ENCODE peak calls at places on chromosomes 11 and 22, in nine cellular contexts. One of them, this sample, is unnamed.

GRCh38 chr11:132408877-132409276 is 1038.5 kb downstream of the NTM start:
- DNase-seq in LNCaP clone FGC: no peak
- DNase-seq in heart right ventricle: no peak
- DNase-seq in glutamatergic neuron: no peak
- DNase-seq in GM12864: peak
- DNase-seq in coronary artery: no peak
- DNase-seq in HepG2: no peak
- DNase-seq in A549: no peak
- DNase-seq in AG09319: no peak
- DNase-seq in this sample: no peak

GRCh38 chr11:126647735-126648134 is 292.2 kb downstream of the ST3GAL4 start:
- DNase-seq in coronary artery: no peak
- DNase-seq in A549: peak
- DNase-seq in LNCaP clone FGC: no peak
- DNase-seq in GM12864: no peak
- DNase-seq in HepG2: no peak
- DNase-seq in AG09319: peak
- DNase-seq in heart right ventricle: no peak
- DNase-seq in glutamatergic neuron: no peak
- DNase-seq in this sample: peak

GRCh38 chr22:38258895-38259294 is 13.9 kb downstream of the TMEM184B start:
- DNase-seq in GM12864: no peak
- DNase-seq in A549: no peak
- DNase-seq in AG09319: no peak
- DNase-seq in LNCaP clone FGC: no peak
- DNase-seq in heart right ventricle: peak
- DNase-seq in coronary artery: peak
- DNase-seq in HepG2: no peak
- DNase-seq in glutamatergic neuron: no peak
- DNase-seq in this sample: no peak

GRCh38 chr11:27081056-27081455 is 40.4 kb downstream of the BBOX1 start:
- DNase-seq in A549: no peak
- DNase-seq in heart right ventricle: no peak
- DNase-seq in AG09319: no peak
- DNase-seq in glutamatergic neuron: no peak
- DNase-seq in HepG2: no peak
- DNase-seq in coronary artery: no peak
- DNase-seq in LNCaP clone FGC: no peak
- DNase-seq in GM12864: no peak
- DNase-seq in this sample: no peak

GRCh38 chr22:27881404-27881803 is 37.7 kb downstream of the PITPNB start:
- DNase-seq in HepG2: no peak
- DNase-seq in glutamatergic neuron: no peak
- DNase-seq in AG09319: no peak
- DNase-seq in LNCaP clone FGC: no peak
- DNase-seq in heart right ventricle: no peak
- DNase-seq in GM12864: no peak
- DNase-seq in coronary artery: no peak
- DNase-seq in A549: no peak
- DNase-seq in this sample: no peak

GRCh38 chr11:111353776-111354600 is 25.1 kb downstream of the POU2AF1 start:
- DNase-seq in coronary artery: no peak
- DNase-seq in GM12864: no peak
- DNase-seq in heart right ventricle: no peak
- DNase-seq in LNCaP clone FGC: no peak
- DNase-seq in AG09319: no peak
- DNase-seq in glutamatergic neuron: no peak
- DNase-seq in HepG2: no peak
- DNase-seq in A549: no peak
- DNase-seq in this sample: no peak

GRCh38 chr11:97461934-97462333 is 1072.1 kb downstream of the JRKL start:
- DNase-seq in glutamatergic neuron: no peak
- DNase-seq in heart right ventricle: no peak
- DNase-seq in GM12864: no peak
- DNase-seq in A549: no peak
- DNase-seq in AG09319: no peak
- DNase-seq in LNCaP clone FGC: peak
- DNase-seq in coronary artery: no peak
- DNase-seq in HepG2: no peak
- DNase-seq in this sample: no peak

GRCh38 chr11:820655-821512 is 2.2 kb downstream of the PNPLA2 start:
- DNase-seq in A549: peak
- DNase-seq in coronary artery: peak
- DNase-seq in LNCaP clone FGC: no peak
- DNase-seq in GM12864: no peak
- DNase-seq in heart right ventricle: peak
- DNase-seq in AG09319: no peak
- DNase-seq in HepG2: peak
- DNase-seq in glutamatergic neuron: peak
- DNase-seq in this sample: no peak

GRCh38 chr11:62195945-62196344 is 5.9 kb downstream of the SCGB1D1 start:
- DNase-seq in AG09319: no peak
- DNase-seq in coronary artery: no peak
- DNase-seq in glutamatergic neuron: no peak
- DNase-seq in A549: no peak
- DNase-seq in LNCaP clone FGC: no peak
- DNase-seq in GM12864: no peak
- DNase-seq in HepG2: no peak
- DNase-seq in heart right ventricle: no peak
- DNase-seq in this sample: no peak

GRCh38 chr11:44698228-44698923 is 28.4 kb upstream of the TSPAN18 start:
- DNase-seq in coronary artery: no peak
- DNase-seq in A549: no peak
- DNase-seq in heart right ventricle: peak
- DNase-seq in GM12864: no peak
- DNase-seq in AG09319: no peak
- DNase-seq in LNCaP clone FGC: no peak
- DNase-seq in glutamatergic neuron: no peak
- DNase-seq in HepG2: no peak
- DNase-seq in this sample: no peak

GRCh38 chr11:128593281-128593680 is 5.9 kb upstream of the ETS1 start:
- DNase-seq in LNCaP clone FGC: no peak
- DNase-seq in AG09319: no peak
- DNase-seq in GM12864: no peak
- DNase-seq in glutamatergic neuron: no peak
- DNase-seq in A549: no peak
- DNase-seq in coronary artery: no peak
- DNase-seq in heart right ventricle: no peak
- DNase-seq in HepG2: no peak
- DNase-seq in this sample: no peak

GRCh38 chr11:17596711-17597110 is 49.7 kb downstream of the OTOG start:
- DNase-seq in heart right ventricle: no peak
- DNase-seq in glutamatergic neuron: no peak
- DNase-seq in LNCaP clone FGC: no peak
- DNase-seq in AG09319: no peak
- DNase-seq in GM12864: no peak
- DNase-seq in A549: no peak
- DNase-seq in coronary artery: no peak
- DNase-seq in HepG2: no peak
- DNase-seq in this sample: no peak

GRCh38 chr11:113689711-113690618 is 16.1 kb downstream of the TMPRSS5 start:
- DNase-seq in coronary artery: no peak
- DNase-seq in heart right ventricle: no peak
- DNase-seq in LNCaP clone FGC: no peak
- DNase-seq in GM12864: no peak
- DNase-seq in HepG2: no peak
- DNase-seq in glutamatergic neuron: no peak
- DNase-seq in AG09319: no peak
- DNase-seq in A549: no peak
- DNase-seq in this sample: no peak

GRCh38 chr11:113694390-113694789 is 11.7 kb downstream of the TMPRSS5 start:
- DNase-seq in coronary artery: no peak
- DNase-seq in AG09319: no peak
- DNase-seq in heart right ventricle: no peak
- DNase-seq in LNCaP clone FGC: no peak
- DNase-seq in HepG2: no peak
- DNase-seq in glutamatergic neuron: no peak
- DNase-seq in A549: no peak
- DNase-seq in GM12864: no peak
- DNase-seq in this sample: no peak

GRCh38 chr11:113693030-113693429 is 13.1 kb downstream of the TMPRSS5 start:
- DNase-seq in GM12864: no peak
- DNase-seq in glutamatergic neuron: no peak
- DNase-seq in AG09319: no peak
- DNase-seq in coronary artery: no peak
- DNase-seq in heart right ventricle: no peak
- DNase-seq in LNCaP clone FGC: no peak
- DNase-seq in A549: no peak
- DNase-seq in HepG2: no peak
- DNase-seq in this sample: no peak

GRCh38 chr11:113695207-113695606 is 10.9 kb downstream of the TMPRSS5 start:
- DNase-seq in glutamatergic neuron: no peak
- DNase-seq in A549: no peak
- DNase-seq in HepG2: no peak
- DNase-seq in AG09319: no peak
- DNase-seq in GM12864: no peak
- DNase-seq in coronary artery: no peak
- DNase-seq in heart right ventricle: no peak
- DNase-seq in LNCaP clone FGC: no peak
- DNase-seq in this sample: no peak

GRCh38 chr11:113690619-113691569 is 15.2 kb downstream of the TMPRSS5 start:
- DNase-seq in A549: peak
- DNase-seq in glutamatergic neuron: no peak
- DNase-seq in GM12864: no peak
- DNase-seq in LNCaP clone FGC: no peak
- DNase-seq in heart right ventricle: no peak
- DNase-seq in coronary artery: no peak
- DNase-seq in AG09319: no peak
- DNase-seq in HepG2: peak
- DNase-seq in this sample: peak
- TF ChIP-seq CTCF in A549: peak
- TF ChIP-seq CTCF in glutamatergic neuron: peak
- TF ChIP-seq CTCF in GM12864: peak
- TF ChIP-seq CTCF in LNCaP clone FGC: peak
- TF ChIP-seq CTCF in heart right ventricle: no peak
- TF ChIP-seq CTCF in coronary artery: no peak
- TF ChIP-seq CTCF in AG09319: peak
- TF ChIP-seq CTCF in HepG2: peak
- TF ChIP-seq CTCF in this sample: peak

GRCh38 chr11:35373284-35373933 is 45.9 kb downstream of the SLC1A2 start:
- DNase-seq in GM12864: no peak
- DNase-seq in HepG2: peak
- DNase-seq in glutamatergic neuron: no peak
- DNase-seq in heart right ventricle: no peak
- DNase-seq in AG09319: no peak
- DNase-seq in LNCaP clone FGC: no peak
- DNase-seq in coronary artery: no peak
- DNase-seq in A549: peak
- DNase-seq in this sample: no peak
- TF ChIP-seq CTCF in GM12864: no peak
- TF ChIP-seq CTCF in HepG2: peak
- TF ChIP-seq CTCF in glutamatergic neuron: no peak
- TF ChIP-seq CTCF in heart right ventricle: no peak
- TF ChIP-seq CTCF in AG09319: no peak
- TF ChIP-seq CTCF in LNCaP clone FGC: no peak
- TF ChIP-seq CTCF in coronary artery: no peak
- TF ChIP-seq CTCF in A549: peak
- TF ChIP-seq CTCF in this sample: no peak

DNA sequence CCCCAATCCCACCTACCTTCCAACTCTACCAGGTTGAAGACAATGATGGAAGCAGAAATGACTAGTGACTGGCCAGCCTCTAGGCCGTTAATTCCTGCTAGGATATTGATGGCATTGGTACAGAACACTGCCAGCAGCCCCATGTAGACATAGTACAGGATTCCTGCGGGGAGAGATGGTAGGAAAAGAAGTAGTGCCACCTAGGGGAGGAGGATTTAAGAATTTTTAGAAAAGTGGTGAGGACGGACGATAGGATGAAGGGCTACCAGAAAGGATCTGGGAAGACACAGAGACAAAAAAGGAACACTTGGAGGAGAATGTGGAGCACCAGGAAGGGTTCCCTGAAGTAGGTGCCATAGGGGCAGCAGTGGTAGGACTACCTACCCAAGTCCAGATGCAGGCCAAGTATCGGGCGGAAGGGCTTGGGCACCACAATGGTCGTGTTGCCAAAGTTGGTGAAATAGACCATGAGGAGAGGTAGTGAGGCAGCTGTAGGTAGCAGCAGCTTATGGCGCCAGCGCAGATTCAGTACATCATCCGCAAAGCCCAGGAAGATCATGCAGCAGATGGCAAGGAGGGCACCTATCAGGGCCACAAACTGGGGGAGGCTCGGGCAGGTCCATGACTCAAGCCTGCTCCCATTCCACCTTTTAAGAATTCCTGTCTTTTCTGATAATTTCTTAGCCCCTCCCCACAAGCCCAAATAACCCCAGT is 1.2 kb downstream of the DPAGT1 start:
- DNase-seq in coronary artery: no peak
- DNase-seq in HepG2: peak
- DNase-seq in glutamatergic neuron: no peak
- DNase-seq in A549: peak
- DNase-seq in GM12864: no peak
- DNase-seq in LNCaP clone FGC: no peak
- DNase-seq in AG09319: no peak
- DNase-seq in heart right ventricle: no peak
- DNase-seq in this sample: no peak
- TF ChIP-seq CTCF in coronary artery: no peak
- TF ChIP-seq CTCF in HepG2: peak
- TF ChIP-seq CTCF in glutamatergic neuron: no peak
- TF ChIP-seq CTCF in A549: peak
- TF ChIP-seq CTCF in GM12864: peak
- TF ChIP-seq CTCF in LNCaP clone FGC: peak
- TF ChIP-seq CTCF in AG09319: peak
- TF ChIP-seq CTCF in heart right ventricle: no peak
- TF ChIP-seq CTCF in this sample: peak

GRCh38 chr11:130600616-130601015 is 152.2 kb downstream of the ADAMTS15 start:
- DNase-seq in A549: no peak
- DNase-seq in LNCaP clone FGC: no peak
- DNase-seq in coronary artery: peak
- DNase-seq in glutamatergic neuron: no peak
- DNase-seq in HepG2: no peak
- DNase-seq in heart right ventricle: no peak
- DNase-seq in AG09319: no peak
- DNase-seq in GM12864: no peak
- DNase-seq in this sample: no peak

GRCh38 chr11:130602700-130603584 is 154.5 kb downstream of the ADAMTS15 start:
- DNase-seq in A549: no peak
- DNase-seq in glutamatergic neuron: no peak
- DNase-seq in coronary artery: peak
- DNase-seq in GM12864: no peak
- DNase-seq in AG09319: no peak
- DNase-seq in HepG2: no peak
- DNase-seq in LNCaP clone FGC: no peak
- DNase-seq in heart right ventricle: no peak
- DNase-seq in this sample: no peak

GRCh38 chr11:130600139-130600538 is 151.7 kb downstream of the ADAMTS15 start:
- DNase-seq in A549: no peak
- DNase-seq in AG09319: no peak
- DNase-seq in LNCaP clone FGC: no peak
- DNase-seq in HepG2: no peak
- DNase-seq in coronary artery: no peak
- DNase-seq in glutamatergic neuron: no peak
- DNase-seq in heart right ventricle: no peak
- DNase-seq in GM12864: no peak
- DNase-seq in this sample: no peak

GRCh38 chr11:130601764-130602163 is 153.3 kb downstream of the ADAMTS15 start:
- DNase-seq in GM12864: no peak
- DNase-seq in coronary artery: peak
- DNase-seq in A549: no peak
- DNase-seq in glutamatergic neuron: no peak
- DNase-seq in HepG2: no peak
- DNase-seq in LNCaP clone FGC: no peak
- DNase-seq in heart right ventricle: no peak
- DNase-seq in AG09319: no peak
- DNase-seq in this sample: no peak

GRCh38 chr11:130601141-130601540 is 152.7 kb downstream of the ADAMTS15 start:
- DNase-seq in glutamatergic neuron: no peak
- DNase-seq in A549: no peak
- DNase-seq in coronary artery: peak
- DNase-seq in LNCaP clone FGC: no peak
- DNase-seq in heart right ventricle: peak
- DNase-seq in AG09319: peak
- DNase-seq in GM12864: no peak
- DNase-seq in HepG2: no peak
- DNase-seq in this sample: no peak
- TF ChIP-seq CTCF in glutamatergic neuron: no peak
- TF ChIP-seq CTCF in A549: no peak
- TF ChIP-seq CTCF in coronary artery: no peak
- TF ChIP-seq CTCF in LNCaP clone FGC: no peak
- TF ChIP-seq CTCF in heart right ventricle: no peak
- TF ChIP-seq CTCF in AG09319: no peak
- TF ChIP-seq CTCF in GM12864: no peak
- TF ChIP-seq CTCF in HepG2: no peak
- TF ChIP-seq CTCF in this sample: no peak

This sample was measured in HFF-Myc.